ENCODE peak calls at places on chromosome 19, in nine cellular contexts. G is left ventricle myocardium inferior; Q is heart right ventricle; J is stimulated activated CD4-positive, alpha-beta T cell treated with anti-CD3 and anti-CD28 coated beads, Interleukin-2, amount 100 ng/mL, for 48 hours; N is fibroblast of mammary gland; W is stimulated activated CD8-positive, alpha-beta memory T cell treated with anti-CD3 and anti-CD28 coated beads, Interleukin-4, amount 100 ng/mL, for 48 hours; S is amniotic stem cell; T is GDM1; K is T-cell. B is an unnamed sample.

GRCh38 chr19:1455336-1456120 is 5.6 kb downstream of the APC2 start:
- DNase-seq in S (no peak), W (peak), G (no peak), T (peak), K (peak), J (peak), Q (no peak), N (peak), B (peak)

GRCh38 chr19:3665681-3666544 is 34.4 kb downstream of the PIP5K1C start:
- DNase-seq in W (peak), K (peak), T (peak), S (no peak), G (peak), N (no peak), Q (peak), J (peak), B (peak)

GRCh38 chr19:41706741-41707501 is 1.5 kb upstream of the CEACAM5 start:
- DNase-seq in S (no peak), J (peak), N (peak), K (peak), W (peak), T (peak), G (peak), Q (no peak), B (peak)

GRCh38 chr19:806815-807421 is 9.7 kb downstream of the PTBP1 start:
- DNase-seq in N (no peak), Q (no peak), G (no peak), K (no peak), S (no peak), W (no peak), J (no peak), T (no peak), B (no peak)

GRCh38 chr19:5680437-5681368 is at the start of the genes HSD11B1L and MICOS13:
- DNase-seq in T (peak), N (peak), G (peak), Q (peak), J (peak), K (peak), S (peak), W (peak), B (peak)

GRCh38 chr19:39996218-39996810 is 546 bp upstream of the ZNF546 start:
- DNase-seq in N (peak), T (no peak), G (no peak), W (peak), K (peak), Q (no peak), J (peak), S (no peak), B (no peak)

GRCh38 chr19:36771275-36772231 is 1.1 kb downstream of the ZNF850 start:
- DNase-seq in S (peak), T (peak), J (peak), N (peak), K (no peak), W (peak), Q (peak), G (peak), B (peak)

GRCh38 chr19:38551450-38551813 is 66.3 kb downstream of the MAP4K1 start:
- DNase-seq in J (peak), Q (no peak), K (no peak), N (no peak), T (no peak), W (peak), G (no peak), S (no peak), B (no peak)

GRCh38 chr19:2409352-2409912 is 18.0 kb downstream of the TIMM13 start:
- DNase-seq in K (no peak), G (no peak), Q (no peak), S (no peak), W (no peak), J (no peak), T (no peak), N (no peak), B (no peak)

GRCh38 chr19:15464394-15465385 is at the start of gene RASAL3:
- DNase-seq in N (no peak), Q (no peak), J (peak), K (peak), G (no peak), W (peak), S (no peak), T (peak), B (peak)

GRCh38 chr19:54248016-54248601 is 5.5 kb upstream of the LILRA6 start:
- DNase-seq in N (peak), W (peak), G (no peak), Q (peak), J (peak), K (no peak), S (no peak), T (peak), B (no peak)

GRCh38 chr19:34985249-34986022 is 14.7 kb upstream of the GRAMD1A start:
- DNase-seq in K (no peak), G (peak), W (peak), Q (peak), S (no peak), J (no peak), T (no peak), N (peak), B (no peak)

GRCh38 chr19:33302974-33303790 is 848 bp upstream of the CEBPA start:
- DNase-seq in T (no peak), N (peak), J (no peak), Q (no peak), K (no peak), S (no peak), G (peak), W (peak), B (peak)

GRCh38 chr19:4939466-4939865 is 29.4 kb upstream of the KDM4B start:
- DNase-seq in T (no peak), G (no peak), J (no peak), N (no peak), S (no peak), K (no peak), W (no peak), Q (no peak), B (no peak)

GRCh38 chr19:17089238-17089637 is 13.7 kb downstream of the MYO9B start:
- DNase-seq in G (no peak), Q (no peak), S (no peak), K (no peak), N (no peak), W (no peak), T (no peak), J (no peak), B (no peak)

GRCh38 chr19:1736916-1737315 is 16.4 kb upstream of the ONECUT3 start:
- DNase-seq in T (no peak), Q (no peak), W (no peak), J (no peak), N (no peak), S (no peak), G (no peak), K (no peak), B (no peak)

GRCh38 chr19:7622933-7623685 is 6.2 kb downstream of the XAB2 start:
- DNase-seq in K (no peak), W (peak), S (no peak), G (no peak), N (no peak), Q (no peak), J (no peak), T (no peak), B (no peak)

GRCh38 chr19:54297759-54298305 is 15.1 kb downstream of the LILRA5 start:
- DNase-seq in S (no peak), N (no peak), G (no peak), Q (no peak), W (no peak), T (peak), K (no peak), J (no peak), B (no peak)

GRCh38 chr19:4957981-4958380 is 10.9 kb upstream of the KDM4B start:
- DNase-seq in G (no peak), S (no peak), K (no peak), J (no peak), N (no peak), T (no peak), Q (no peak), W (no peak), B (no peak)

GRCh38 chr19:5793188-5793587 is 2.2 kb upstream of the DUS3L start:
- DNase-seq in K (no peak), N (no peak), G (no peak), S (no peak), Q (no peak), W (no peak), J (no peak), T (no peak), B (no peak)

GRCh38 chr19:1173160-1173844 is 766 bp downstream of the SBNO2 start:
- DNase-seq in K (no peak), G (no peak), W (peak), N (no peak), T (no peak), S (no peak), J (no peak), Q (no peak), B (peak)